ENCODE peak calls at places on chromosome 11, in eight cellular contexts. U, L, X, R, D, M, B and S are unnamed samples. For H3K36me3 and H3K27me3, the result is how much of the 10 kb centered on the place peaks cover.

GRCh38 chr11:10263929-10264328 is 30.1 kb downstream of the SBF2 start:
- DNase-seq in B (no peak), L (no peak), D (no peak), M (no peak), R (no peak), X (no peak), U (no peak), S (no peak)

GRCh38 chr11:48055292-48056132 is 75.2 kb downstream of the PTPRJ start:
- DNase-seq in R (no peak), B (peak), L (no peak), U (peak), M (no peak), X (peak), D (no peak), S (no peak)

GRCh38 chr11:88115828-88116410 is 59.3 kb downstream of the RAB38 start:
- DNase-seq in U (no peak), D (no peak), M (peak), L (no peak), B (no peak), X (no peak), R (no peak), S (no peak)

GRCh38 chr11:46905806-46906205 is 12.5 kb downstream of the LRP4 start:
- DNase-seq in M (no peak), L (no peak), U (no peak), X (no peak), D (no peak), R (no peak), B (no peak), S (no peak)

GRCh38 chr11:129251067-129251466 is 58.9 kb upstream of the ARHGAP32 start:
- DNase-seq in L (no peak), M (no peak), U (no peak), B (no peak), D (no peak), X (no peak), R (no peak), S (no peak)

GRCh38 chr11:134679592-134679991 is 267.6 kb upstream of the B3GAT1 start:
- DNase-seq in X (no peak), M (no peak), D (no peak), B (no peak), L (no peak), R (peak), U (no peak), S (no peak)

GRCh38 chr11:33999393-33999792 is 52.1 kb upstream of the CAPRIN1 start:
- DNase-seq in L (no peak), X (no peak), U (no peak), D (no peak), B (no peak), R (no peak), M (no peak), S (no peak)

GRCh38 chr11:62497132-62497915 is 49.3 kb downstream of the AHNAK start:
- DNase-seq in U (peak), B (peak), R (no peak), X (peak), D (no peak), L (no peak), M (peak), S (peak)

GRCh38 chr11:125167954-125168821 is 3.6 kb downstream of the PKNOX2 start:
- DNase-seq in X (peak), D (no peak), L (no peak), U (no peak), B (peak), M (peak), R (no peak), S (no peak)

GRCh38 chr11:72958790-72959189 is 144.6 kb downstream of the ATG16L2 start:
- DNase-seq in M (no peak), D (no peak), B (no peak), L (no peak), X (no peak), U (no peak), R (no peak), S (no peak)

GRCh38 chr11:91761406-91762027 is 463.1 kb upstream of the FAT3 start:
- DNase-seq in L (no peak), U (no peak), R (no peak), D (no peak), B (no peak), X (no peak), M (peak), S (peak)

GRCh38 chr11:72808415-72808814 is 5.8 kb upstream of the ATG16L2 start:
- DNase-seq in D (no peak), R (no peak), L (no peak), B (no peak), M (peak), U (no peak), X (no peak), S (no peak)

GRCh38 chr11:66701432-66702240 is 23.9 kb upstream of the RBM4B start:
- DNase-seq in B (peak), X (peak), M (no peak), U (no peak), R (no peak), D (no peak), L (peak), S (no peak)

GRCh38 chr11:133146697-133147306 is 385.5 kb downstream of the OPCML start:
- DNase-seq in L (peak), R (no peak), D (no peak), B (no peak), M (no peak), X (no peak), U (no peak), S (no peak)

GRCh38 chr11:126927628-126928027 is 72.9 kb downstream of the KIRREL3 start:
- DNase-seq in R (no peak), L (no peak), B (no peak), U (no peak), M (no peak), X (no peak), D (no peak), S (no peak)

GRCh38 chr11:90867416-90867815 is 644.6 kb upstream of the CHORDC1 start:
- DNase-seq in D (no peak), L (no peak), R (no peak), X (no peak), B (no peak), U (no peak), M (no peak), S (no peak)

GRCh38 chr11:118265954-118266353 is 1.9 kb upstream of the MPZL2 start:
- DNase-seq in R (no peak), L (no peak), X (no peak), B (peak), D (no peak), M (no peak), U (no peak), S (no peak)

GRCh38 chr11:42407379-42407778 is 904.4 kb upstream of the API5 start:
- DNase-seq in U (no peak), D (no peak), R (no peak), B (no peak), L (peak), X (peak), M (peak), S (peak)

GRCh38 chr11:96620464-96621044 is 230.7 kb downstream of the JRKL start:
- DNase-seq in B (no peak), D (no peak), M (no peak), X (no peak), L (no peak), R (no peak), U (no peak), S (no peak)

GRCh38 chr11:15972838-15973237 is 383.5 kb downstream of the SOX6 start:
- DNase-seq in X (no peak), D (no peak), B (no peak), R (no peak), M (no peak), U (no peak), L (no peak), S (no peak)

GRCh38 chr11:70882716-70883085 is 369.7 kb downstream of the SHANK2 start:
- DNase-seq in M (no peak), U (no peak), B (no peak), X (no peak), R (no peak), D (no peak), L (no peak), S (no peak)

GRCh38 chr11:44958165-44958564 is 7.5 kb upstream of the TP53I11 start:
- DNase-seq in X (peak), L (no peak), B (no peak), R (no peak), D (no peak), U (no peak), M (no peak), S (no peak)

GRCh38 chr11:27158763-27159679 is 118.4 kb downstream of the BBOX1 start:
- DNase-seq in X (peak), L (peak), M (peak), R (peak), B (peak), U (no peak), D (peak), S (peak)

GRCh38 chr11:95419915-95420314 is 188.9 kb upstream of the SESN3 start:
- DNase-seq in X (peak), R (no peak), L (no peak), B (no peak), M (no peak), D (no peak), U (no peak), S (no peak)

GRCh38 chr11:65378208-65378927 is 4.1 kb downstream of the SLC25A45 start:
- DNase-seq in M (peak), X (peak), L (no peak), U (no peak), D (no peak), R (no peak), B (peak), S (peak)

GRCh38 chr11:66313321-66314185 is 3.3 kb downstream of the CD248 start:
- DNase-seq in D (no peak), L (peak), R (no peak), M (peak), B (no peak), X (peak), U (no peak), S (peak)

GRCh38 chr11:57269580-57270021 is 32.6 kb upstream of the APLNR start:
- DNase-seq in D (no peak), B (no peak), U (no peak), L (no peak), R (no peak), X (no peak), M (no peak), S (no peak)

GRCh38 chr11:65424200-65425104 is 1.9 kb downstream of the NEAT1 start:
- DNase-seq in U (peak), X (no peak), R (peak), L (no peak), B (peak), M (no peak), D (peak), S (peak)

GRCh38 chr11:128886401-128887119 is 4.6 kb upstream of the KCNJ5 start:
- DNase-seq in L (peak), U (no peak), M (peak), X (peak), D (no peak), R (no peak), B (peak), S (no peak)

GRCh38 chr11:74462009-74462408 is 5.3 kb downstream of the KCNE3 start:
- DNase-seq in D (peak), M (peak), B (peak), R (peak), U (no peak), X (peak), L (no peak), S (peak)

GRCh38 chr11:1784761-1785650 is 21.3 kb upstream of the CTSD start:
- DNase-seq in M (no peak), B (no peak), R (no peak), X (no peak), L (no peak), U (no peak), D (no peak), S (peak)

GRCh38 chr11:1786466-1786865 is 22.7 kb upstream of the CTSD start:
- DNase-seq in U (no peak), R (no peak), D (no peak), M (no peak), X (no peak), L (no peak), B (no peak), S (no peak)

GRCh38 chr11:1783725-1784529 is 20.2 kb upstream of the CTSD start:
- DNase-seq in U (no peak), B (no peak), L (no peak), X (no peak), R (no peak), M (no peak), D (no peak), S (peak)

GRCh38 chr11:1782831-1783724 is 19.4 kb upstream of the CTSD start:
- DNase-seq in D (no peak), M (no peak), R (no peak), X (peak), L (no peak), B (peak), U (no peak), S (peak)

GRCh38 chr11:1785749-1786261 is 22.1 kb upstream of the CTSD start:
- DNase-seq in D (no peak), U (no peak), X (no peak), R (no peak), L (no peak), B (peak), M (peak), S (peak)
- H3K4me3 ChIP-seq in D (no peak), U (no peak), X (no peak), R (no peak), L (no peak), B (no peak), M (no peak), S (no peak)

GRCh38 chr11:112580864-112581263 is 320.2 kb upstream of the PLET1 start:
- DNase-seq in R (no peak), D (no peak), U (no peak), B (no peak), L (no peak), M (no peak), X (no peak), S (no peak)
- H3K36me3 ChIP-seq in R (under half), D (under half), U (under half), B (under half), L (under half), M (under half), X (under half), S (under half)

DNA sequence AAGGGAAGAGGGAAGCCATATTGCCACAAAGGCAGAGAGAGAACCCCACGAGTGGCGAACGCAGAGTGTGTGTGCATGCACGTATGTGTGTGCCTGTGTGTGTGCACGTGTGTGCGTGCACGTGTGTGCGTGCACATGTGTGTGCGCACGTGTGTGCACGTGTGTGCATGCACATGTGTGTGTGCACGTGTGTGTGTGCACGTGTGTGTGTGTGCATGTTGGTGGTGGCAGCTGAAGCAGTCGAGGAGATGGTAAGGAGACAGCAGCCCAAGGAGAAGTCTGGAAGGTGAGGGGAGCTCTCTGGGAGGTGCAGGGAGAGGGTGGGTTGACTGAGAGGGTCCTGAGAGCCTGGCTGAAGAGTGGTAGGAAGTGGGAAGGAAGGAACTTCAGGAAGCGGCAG is 94.1 kb upstream of the NECTIN1 start:
- DNase-seq in D (no peak), B (no peak), X (no peak), M (no peak), L (no peak), R (no peak), U (no peak), S (no peak)
- H3K27me3 ChIP-seq in D (under half), B (under half), X (under half), M (under half), L (under half), R (under half), U (under half), S (under half)

GRCh38 chr11:19792510-19792909 is 79.9 kb downstream of the NAV2 start:
- DNase-seq in D (no peak), X (peak), L (peak), U (no peak), R (no peak), B (no peak), M (no peak), S (no peak)

GRCh38 chr11:19789245-19789644 is 76.6 kb downstream of the NAV2 start:
- DNase-seq in B (no peak), D (no peak), X (no peak), L (no peak), M (no peak), U (no peak), R (no peak), S (no peak)

GRCh38 chr11:19789840-19790710 is 77.4 kb downstream of the NAV2 start:
- DNase-seq in L (no peak), M (no peak), B (peak), R (no peak), U (no peak), D (no peak), X (peak), S (no peak)

GRCh38 chr11:19793356-19793755 is 80.7 kb downstream of the NAV2 start:
- DNase-seq in D (no peak), R (no peak), X (no peak), M (no peak), B (peak), L (no peak), U (no peak), S (no peak)

DNA sequence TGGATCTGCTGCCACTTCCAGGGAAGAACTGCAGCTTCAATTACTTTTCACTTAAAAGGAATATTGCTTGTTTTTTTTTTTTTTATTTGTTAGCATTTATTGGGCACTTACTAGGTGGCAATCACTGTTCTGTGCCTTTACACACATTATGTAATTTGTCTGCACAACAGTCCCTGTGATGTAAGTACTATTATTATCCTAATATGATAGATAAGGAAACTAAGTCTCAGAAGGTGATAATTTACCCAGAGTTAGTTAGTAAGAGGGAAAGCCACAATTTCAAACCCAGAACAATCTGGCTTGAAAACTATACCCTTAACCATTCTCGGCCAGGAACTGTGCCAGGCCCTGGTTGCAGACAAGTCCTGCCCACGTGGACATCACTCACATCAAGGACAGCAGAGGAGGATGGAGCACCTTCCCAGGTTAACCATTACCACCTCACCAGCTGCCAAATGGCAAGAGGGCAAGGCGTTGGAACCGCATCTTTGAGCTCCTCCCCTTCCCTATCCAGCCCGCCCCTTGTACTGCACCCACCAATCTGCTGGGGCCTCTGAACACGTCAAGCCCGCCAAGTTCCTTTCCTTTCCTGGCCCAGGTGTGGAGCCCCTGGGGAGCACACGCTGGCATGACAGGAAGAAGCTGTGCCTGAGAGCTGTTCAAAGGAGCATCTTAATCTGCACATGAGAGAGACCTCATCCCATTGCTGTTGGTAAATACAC is 78.4 kb downstream of the NAV2 start:
- DNase-seq in X (no peak), B (peak), M (no peak), L (no peak), U (no peak), R (no peak), D (no peak), S (peak)
- H3K4me3 ChIP-seq in X (no peak), B (no peak), M (no peak), L (no peak), U (no peak), R (no peak), D (no peak), S (no peak)

GRCh38 chr11:60946601-60947265 is 5.2 kb downstream of the SLC15A3 start:
- DNase-seq in D (no peak), R (no peak), U (no peak), B (no peak), M (no peak), L (no peak), X (no peak), S (no peak)
- H3K36me3 ChIP-seq in D (under half), R (under half), U (under half), B (under half), M (under half), L (under half), X (under half), S (under half)

GRCh38 chr11:58562375-58562800 is 13.3 kb downstream of the LPXN start:
- DNase-seq in R (no peak), D (no peak), U (no peak), X (peak), L (no peak), M (no peak), B (no peak), S (no peak)
- H3K27me3 ChIP-seq in R (under half), D (under half), U (under half), X (under half), L (half or more), M (under half), B (under half), S (under half)